ENCODE peak calls at places on chromosomes 16 and 17, in seven cellular contexts. One of them, this sample, is unnamed.

GRCh38 chr16:66291833-66292232 is 74.7 kb upstream of the CDH5 start:
- DNase-seq in tibial nerve: no peak
- DNase-seq in gastrocnemius medialis: no peak
- DNase-seq in testis: no peak
- DNase-seq in SK-N-SH: no peak
- DNase-seq in K562: no peak
- DNase-seq in neural progenitor cell: no peak
- DNase-seq in this sample: no peak

GRCh38 chr17:41860254-41860931 is 4.8 kb downstream of the KLHL11 start:
- DNase-seq in tibial nerve: no peak
- DNase-seq in gastrocnemius medialis: no peak
- DNase-seq in testis: no peak
- DNase-seq in SK-N-SH: peak; percentile 60
- DNase-seq in K562: no peak
- DNase-seq in neural progenitor cell: no peak
- DNase-seq in this sample: no peak

GRCh38 chr17:27462149-27462548 is 5.9 kb downstream of the KSR1 start:
- DNase-seq in tibial nerve: no peak
- DNase-seq in gastrocnemius medialis: no peak
- DNase-seq in testis: no peak
- DNase-seq in SK-N-SH: no peak
- DNase-seq in K562: no peak
- DNase-seq in neural progenitor cell: no peak
- DNase-seq in this sample: no peak

GRCh38 chr16:88759245-88759975 is 25.6 kb downstream of the PIEZO1 start:
- DNase-seq in tibial nerve: no peak
- DNase-seq in gastrocnemius medialis: no peak
- DNase-seq in testis: peak; percentile 46
- DNase-seq in SK-N-SH: no peak
- DNase-seq in K562: peak; percentile 32
- DNase-seq in neural progenitor cell: peak; percentile 79
- DNase-seq in this sample: no peak

GRCh38 chr17:41013606-41014005 is 4.7 kb upstream of the KRTAP3-1 start:
- DNase-seq in tibial nerve: no peak
- DNase-seq in gastrocnemius medialis: no peak
- DNase-seq in testis: peak; percentile 34
- DNase-seq in SK-N-SH: no peak
- DNase-seq in K562: no peak
- DNase-seq in neural progenitor cell: no peak
- DNase-seq in this sample: no peak

GRCh38 chr16:12262454-12263180 is 286.1 kb downstream of the SNX29 start:
- DNase-seq in tibial nerve: no peak
- DNase-seq in gastrocnemius medialis: no peak
- DNase-seq in testis: no peak
- DNase-seq in SK-N-SH: no peak
- DNase-seq in K562: no peak
- DNase-seq in neural progenitor cell: no peak
- DNase-seq in this sample: no peak

GRCh38 chr16:65070831-65071230 is 51.0 kb downstream of the CDH11 start:
- DNase-seq in tibial nerve: no peak
- DNase-seq in gastrocnemius medialis: peak; percentile 85
- DNase-seq in testis: peak; percentile 81
- DNase-seq in SK-N-SH: peak; percentile 15
- DNase-seq in K562: no peak
- DNase-seq in neural progenitor cell: no peak
- DNase-seq in this sample: peak; percentile 69

GRCh38 chr17:77498875-77499698 is 358.3 kb downstream of the SEC14L1 start:
- DNase-seq in tibial nerve: peak; percentile 11
- DNase-seq in gastrocnemius medialis: no peak
- DNase-seq in testis: peak; percentile 14
- DNase-seq in SK-N-SH: peak; percentile 76
- DNase-seq in K562: no peak
- DNase-seq in neural progenitor cell: no peak
- DNase-seq in this sample: peak; percentile 39

GRCh38 chr17:51169340-51169739 is 3.1 kb downstream of the NME2 start:
- DNase-seq in tibial nerve: no peak
- DNase-seq in gastrocnemius medialis: no peak
- DNase-seq in testis: no peak
- DNase-seq in SK-N-SH: no peak
- DNase-seq in K562: no peak
- DNase-seq in neural progenitor cell: no peak
- DNase-seq in this sample: no peak

GRCh38 chr17:6525111-6525510 is 31.2 kb downstream of the PITPNM3 start:
- DNase-seq in tibial nerve: no peak
- DNase-seq in gastrocnemius medialis: no peak
- DNase-seq in testis: no peak
- DNase-seq in SK-N-SH: no peak
- DNase-seq in K562: no peak
- DNase-seq in neural progenitor cell: no peak
- DNase-seq in this sample: no peak

GRCh38 chr17:52255347-52255746 is 96.8 kb upstream of the CA10 start:
- DNase-seq in tibial nerve: no peak
- DNase-seq in gastrocnemius medialis: no peak
- DNase-seq in testis: peak; percentile 15
- DNase-seq in SK-N-SH: no peak
- DNase-seq in K562: no peak
- DNase-seq in neural progenitor cell: no peak
- DNase-seq in this sample: no peak

GRCh38 chr17:42979511-42980273 is at the start of gene PTGES3L:
- DNase-seq in tibial nerve: no peak
- DNase-seq in gastrocnemius medialis: peak; percentile 78
- DNase-seq in testis: peak; percentile 43
- DNase-seq in SK-N-SH: peak; percentile 91
- DNase-seq in K562: peak; percentile 76
- DNase-seq in neural progenitor cell: peak; percentile 67
- DNase-seq in this sample: peak; percentile 91

GRCh38 chr16:71426069-71426879 is 15.6 kb downstream of the TLE7 start:
- DNase-seq in tibial nerve: no peak
- DNase-seq in gastrocnemius medialis: no peak
- DNase-seq in testis: peak; percentile 82
- DNase-seq in SK-N-SH: peak; percentile 69
- DNase-seq in K562: peak; percentile 65
- DNase-seq in neural progenitor cell: peak; percentile 88
- DNase-seq in this sample: no peak

GRCh38 chr17:10177921-10178788 is 20.3 kb downstream of the GAS7 start:
- DNase-seq in tibial nerve: no peak
- DNase-seq in gastrocnemius medialis: no peak
- DNase-seq in testis: no peak
- DNase-seq in SK-N-SH: no peak
- DNase-seq in K562: no peak
- DNase-seq in neural progenitor cell: peak; percentile 33
- DNase-seq in this sample: no peak

GRCh38 chr17:17809527-17810373 is 27.0 kb downstream of the SREBF1 start:
- DNase-seq in tibial nerve: peak; percentile 46
- DNase-seq in gastrocnemius medialis: no peak
- DNase-seq in testis: peak; percentile 70
- DNase-seq in SK-N-SH: peak; percentile 77
- DNase-seq in K562: peak; percentile 22
- DNase-seq in neural progenitor cell: peak; percentile 90
- DNase-seq in this sample: no peak

GRCh38 chr17:41810659-41811548 is 845 bp downstream of the P3H4 start:
- DNase-seq in tibial nerve: no peak
- DNase-seq in gastrocnemius medialis: no peak
- DNase-seq in testis: no peak
- DNase-seq in SK-N-SH: peak; percentile 71
- DNase-seq in K562: peak; percentile 39
- DNase-seq in neural progenitor cell: peak; percentile 55
- DNase-seq in this sample: no peak

GRCh38 chr17:13740692-13741091 is 139.0 kb upstream of the HS3ST3A1 start:
- DNase-seq in tibial nerve: no peak
- DNase-seq in gastrocnemius medialis: no peak
- DNase-seq in testis: no peak
- DNase-seq in SK-N-SH: no peak
- DNase-seq in K562: no peak
- DNase-seq in neural progenitor cell: no peak
- DNase-seq in this sample: no peak

GRCh38 chr17:76076765-76077581 is 2.0 kb upstream of the ZACN start:
- DNase-seq in tibial nerve: no peak
- DNase-seq in gastrocnemius medialis: no peak
- DNase-seq in testis: no peak
- DNase-seq in SK-N-SH: peak; percentile 57
- DNase-seq in K562: no peak
- DNase-seq in neural progenitor cell: peak; percentile 54
- DNase-seq in this sample: no peak

GRCh38 chr17:30921544-30922196 is at the start of gene ADAP2:
- DNase-seq in tibial nerve: no peak
- DNase-seq in gastrocnemius medialis: no peak
- DNase-seq in testis: peak; percentile 46
- DNase-seq in SK-N-SH: peak; percentile 69
- DNase-seq in K562: peak; percentile 69
- DNase-seq in neural progenitor cell: peak; percentile 76
- DNase-seq in this sample: peak; percentile 64

GRCh38 chr17:5883775-5884665 is 186.2 kb upstream of the WSCD1 start:
- DNase-seq in tibial nerve: no peak
- DNase-seq in gastrocnemius medialis: no peak
- DNase-seq in testis: no peak
- DNase-seq in SK-N-SH: no peak
- DNase-seq in K562: no peak
- DNase-seq in neural progenitor cell: no peak
- DNase-seq in this sample: no peak

DNA sequence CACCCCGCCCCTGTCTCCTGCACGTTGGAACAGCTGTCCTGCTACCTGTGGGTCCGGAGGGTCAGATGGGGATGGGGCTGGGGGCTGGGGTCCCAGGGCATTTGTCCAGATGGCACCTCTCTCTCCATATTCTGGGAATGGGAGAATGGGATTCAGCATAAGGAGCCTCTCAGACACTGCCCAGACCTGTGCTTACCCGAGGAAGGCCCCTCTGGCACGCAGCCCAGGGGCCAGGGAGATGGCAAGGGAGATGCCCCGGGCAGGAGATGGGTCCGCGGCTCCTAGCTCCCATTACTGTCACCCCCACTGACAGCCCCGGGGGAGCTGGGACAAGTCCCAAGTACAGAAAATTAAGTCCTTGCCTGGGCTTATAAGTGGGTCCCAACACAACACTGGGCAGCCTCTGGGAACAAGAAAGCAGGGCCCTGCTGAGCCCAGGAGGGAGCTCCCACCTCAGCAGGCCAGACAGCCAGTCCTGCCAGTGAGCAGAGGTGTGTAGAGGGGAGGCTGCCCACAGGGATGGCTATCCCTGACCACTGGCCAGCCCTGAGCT is 1.8 kb downstream of the VASN start:
- DNase-seq in tibial nerve: no peak
- DNase-seq in gastrocnemius medialis: no peak
- DNase-seq in testis: no peak
- DNase-seq in SK-N-SH: peak; percentile 77
- DNase-seq in K562: no peak
- DNase-seq in neural progenitor cell: no peak
- DNase-seq in this sample: no peak
- H3K4me1 ChIP-seq in tibial nerve: no peaks in the 10 kb centered on the region
- H3K4me1 ChIP-seq in gastrocnemius medialis: peaks cover 44% of the 10 kb centered on the region
- H3K4me1 ChIP-seq in testis: peaks cover 63% of the 10 kb centered on the region
- H3K4me1 ChIP-seq in SK-N-SH: peaks cover 82% of the 10 kb centered on the region
- H3K4me1 ChIP-seq in K562: peaks cover 92% of the 10 kb centered on the region
- H3K4me1 ChIP-seq in neural progenitor cell: peaks cover 47% of the 10 kb centered on the region
- H3K4me1 ChIP-seq in this sample: peaks cover 35% of the 10 kb centered on the region

DNA sequence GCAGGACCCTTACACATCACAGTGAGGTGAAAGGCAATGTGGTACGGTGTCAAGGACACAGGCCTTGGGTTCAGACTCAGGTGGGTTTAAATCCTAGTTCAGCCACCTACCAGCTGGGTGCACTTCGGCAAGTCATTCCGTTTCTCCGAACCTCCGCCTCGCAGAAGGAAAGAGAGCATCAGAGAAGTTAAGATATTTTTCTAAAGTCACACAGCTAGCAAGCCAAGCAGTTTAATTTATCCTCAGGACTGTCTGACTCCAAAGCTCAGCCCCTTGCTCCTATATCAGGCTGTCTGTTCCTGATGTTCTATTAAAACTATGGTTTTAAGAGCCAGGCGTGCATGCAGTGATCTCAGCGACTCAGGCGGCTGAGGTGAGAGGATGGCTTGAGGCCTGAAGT is 65.1 kb downstream of the GP2 start:
- DNase-seq in tibial nerve: no peak
- DNase-seq in gastrocnemius medialis: no peak
- DNase-seq in testis: no peak
- DNase-seq in SK-N-SH: no peak
- DNase-seq in K562: no peak
- DNase-seq in neural progenitor cell: no peak
- DNase-seq in this sample: no peak
- TF ChIP-seq CTCF in tibial nerve: no peak
- TF ChIP-seq CTCF in gastrocnemius medialis: no peak
- TF ChIP-seq CTCF in testis: no peak
- TF ChIP-seq CTCF in SK-N-SH: no peak
- TF ChIP-seq CTCF in K562: no peak
- TF ChIP-seq CTCF in neural progenitor cell: no peak
- TF ChIP-seq CTCF in this sample: no peak

DNA sequence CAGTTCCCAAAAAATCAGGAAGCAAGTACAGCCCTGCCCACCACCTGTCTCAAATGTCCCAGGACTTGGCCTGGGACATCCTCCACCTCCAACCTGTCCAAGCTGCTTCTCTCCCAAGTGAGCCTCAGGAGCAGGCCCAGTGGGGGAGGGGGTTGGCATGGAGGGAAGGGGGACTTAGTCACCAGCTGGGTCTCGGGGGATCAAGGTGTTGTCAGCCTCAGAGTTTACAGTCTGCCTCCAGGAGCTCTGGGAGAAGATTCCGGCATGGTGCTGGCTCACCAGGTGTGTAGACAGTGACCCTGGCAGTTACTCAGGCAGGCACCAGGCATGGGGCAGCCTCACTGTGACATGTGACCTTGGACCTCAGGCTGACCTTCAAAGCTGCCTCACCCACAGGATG is 19.7 kb downstream of the ZNF423 start:
- DNase-seq in tibial nerve: no peak
- DNase-seq in gastrocnemius medialis: no peak
- DNase-seq in testis: no peak
- DNase-seq in SK-N-SH: no peak
- DNase-seq in K562: no peak
- DNase-seq in neural progenitor cell: no peak
- DNase-seq in this sample: no peak
- H3K27ac ChIP-seq in tibial nerve: peak overlapping the region; percentile 88
- H3K27ac ChIP-seq in gastrocnemius medialis: peak overlapping the region; percentile 98
- H3K27ac ChIP-seq in testis: peak overlapping the region; percentile 65
- H3K27ac ChIP-seq in SK-N-SH: peak overlapping the region; percentile 88
- H3K27ac ChIP-seq in K562: no peak overlapping the region
- H3K27ac ChIP-seq in neural progenitor cell: no peak overlapping the region
- H3K27ac ChIP-seq in this sample: peak overlapping the region; percentile 93

DNA sequence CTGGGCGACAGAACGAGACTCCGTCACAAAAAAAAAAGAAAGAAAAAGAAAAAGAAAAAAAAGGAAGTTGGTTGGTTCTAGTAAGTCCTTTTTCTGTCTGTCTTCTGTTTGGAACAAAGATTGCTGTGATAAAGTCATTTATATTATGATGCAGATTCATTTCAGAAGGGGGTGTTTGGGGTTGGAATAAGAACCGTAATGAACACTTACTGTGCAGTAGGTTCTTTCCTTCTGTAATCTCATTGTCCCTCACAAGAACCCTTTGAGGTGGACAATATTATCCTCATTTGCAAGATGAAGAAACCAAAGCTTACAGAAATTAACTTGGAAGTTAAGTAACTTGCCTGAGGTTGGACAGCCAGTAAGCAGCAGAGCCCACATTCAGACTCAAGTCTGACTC is 10.3 kb downstream of the MINK1 start:
- DNase-seq in tibial nerve: no peak
- DNase-seq in gastrocnemius medialis: no peak
- DNase-seq in testis: no peak
- DNase-seq in SK-N-SH: no peak
- DNase-seq in K562: no peak
- DNase-seq in neural progenitor cell: no peak
- DNase-seq in this sample: no peak
- H3K4me1 ChIP-seq in tibial nerve: no peaks in the 10 kb centered on the region
- H3K4me1 ChIP-seq in gastrocnemius medialis: peaks cover 2% of the 10 kb centered on the region
- H3K4me1 ChIP-seq in testis: peaks cover 30% of the 10 kb centered on the region
- H3K4me1 ChIP-seq in SK-N-SH: peaks cover 2% of the 10 kb centered on the region
- H3K4me1 ChIP-seq in K562: peaks cover 23% of the 10 kb centered on the region
- H3K4me1 ChIP-seq in neural progenitor cell: no peaks in the 10 kb centered on the region
- H3K4me1 ChIP-seq in this sample: peaks cover 5% of the 10 kb centered on the region

GRCh38 chr17:46876353-46876887 is 25.0 kb downstream of the WNT9B start:
- DNase-seq in tibial nerve: no peak
- DNase-seq in gastrocnemius medialis: no peak
- DNase-seq in testis: no peak
- DNase-seq in SK-N-SH: peak; percentile 48
- DNase-seq in K562: peak; percentile 64
- DNase-seq in neural progenitor cell: peak; percentile 53
- DNase-seq in this sample: no peak
- TF ChIP-seq CTCF in tibial nerve: peak; percentile 20
- TF ChIP-seq CTCF in gastrocnemius medialis: no peak
- TF ChIP-seq CTCF in testis: no peak
- TF ChIP-seq CTCF in SK-N-SH: peak; percentile 37
- TF ChIP-seq CTCF in K562: peak; percentile 71
- TF ChIP-seq CTCF in neural progenitor cell: peak; percentile 44
- TF ChIP-seq CTCF in this sample: no peak

This sample was measured in psoas muscle.